ENCODE peak calls at places on chromosomes 16 and 17, in seven cellular contexts. One of them, this sample, is unnamed.

GRCh38 chr16:70160821-70161220 is 12.8 kb upstream of the CLEC18C start:
- DNase-seq in neural progenitor cell: no peak
- DNase-seq in CD8-positive, alpha-beta T cell: peak
- DNase-seq in aorta: peak
- DNase-seq in upper lobe of right lung: no peak
- DNase-seq in SJCRH30: no peak
- DNase-seq in transverse colon: no peak
- DNase-seq in this sample: peak

GRCh38 chr17:6374271-6374691 is 60.6 kb downstream of the AIPL1 start:
- DNase-seq in transverse colon: no peak
- DNase-seq in SJCRH30: no peak
- DNase-seq in aorta: no peak
- DNase-seq in upper lobe of right lung: no peak
- DNase-seq in neural progenitor cell: peak
- DNase-seq in CD8-positive, alpha-beta T cell: no peak
- DNase-seq in this sample: no peak

GRCh38 chr16:88772871-88773811 is 11.9 kb downstream of the PIEZO1 start:
- DNase-seq in CD8-positive, alpha-beta T cell: no peak
- DNase-seq in SJCRH30: peak
- DNase-seq in aorta: peak
- DNase-seq in upper lobe of right lung: no peak
- DNase-seq in transverse colon: peak
- DNase-seq in neural progenitor cell: peak
- DNase-seq in this sample: peak

GRCh38 chr16:54806378-54806777 is 124.3 kb upstream of the IRX5 start:
- DNase-seq in CD8-positive, alpha-beta T cell: no peak
- DNase-seq in neural progenitor cell: no peak
- DNase-seq in transverse colon: no peak
- DNase-seq in aorta: no peak
- DNase-seq in upper lobe of right lung: no peak
- DNase-seq in SJCRH30: no peak
- DNase-seq in this sample: no peak

GRCh38 chr17:27038676-27039075 is 255.2 kb upstream of the WSB1 start:
- DNase-seq in CD8-positive, alpha-beta T cell: no peak
- DNase-seq in transverse colon: no peak
- DNase-seq in aorta: no peak
- DNase-seq in neural progenitor cell: no peak
- DNase-seq in SJCRH30: peak
- DNase-seq in upper lobe of right lung: no peak
- DNase-seq in this sample: peak

GRCh38 chr16:48047755-48048154 is 108.0 kb downstream of the ABCC12 start:
- DNase-seq in transverse colon: no peak
- DNase-seq in CD8-positive, alpha-beta T cell: no peak
- DNase-seq in upper lobe of right lung: no peak
- DNase-seq in SJCRH30: no peak
- DNase-seq in neural progenitor cell: peak
- DNase-seq in aorta: no peak
- DNase-seq in this sample: no peak

GRCh38 chr17:40362696-40363479 is 1.6 kb downstream of the GJD3 start:
- DNase-seq in transverse colon: peak
- DNase-seq in aorta: peak
- DNase-seq in CD8-positive, alpha-beta T cell: peak
- DNase-seq in upper lobe of right lung: peak
- DNase-seq in SJCRH30: peak
- DNase-seq in neural progenitor cell: peak
- DNase-seq in this sample: peak

GRCh38 chr16:871562-872330 is 71.2 kb upstream of the GNG13 start:
- DNase-seq in neural progenitor cell: no peak
- DNase-seq in aorta: peak
- DNase-seq in upper lobe of right lung: no peak
- DNase-seq in transverse colon: no peak
- DNase-seq in CD8-positive, alpha-beta T cell: no peak
- DNase-seq in SJCRH30: no peak
- DNase-seq in this sample: no peak

GRCh38 chr16:71552698-71553503 is 24.0 kb downstream of the TAT start:
- DNase-seq in transverse colon: no peak
- DNase-seq in upper lobe of right lung: no peak
- DNase-seq in CD8-positive, alpha-beta T cell: no peak
- DNase-seq in SJCRH30: no peak
- DNase-seq in aorta: no peak
- DNase-seq in neural progenitor cell: peak
- DNase-seq in this sample: no peak

GRCh38 chr17:78343099-78343432 is 16.8 kb downstream of the SOCS3 start:
- DNase-seq in SJCRH30: peak
- DNase-seq in aorta: peak
- DNase-seq in neural progenitor cell: no peak
- DNase-seq in CD8-positive, alpha-beta T cell: no peak
- DNase-seq in transverse colon: peak
- DNase-seq in upper lobe of right lung: peak
- DNase-seq in this sample: peak

GRCh38 chr16:10982430-10983174 is 38.2 kb downstream of the CLEC16A start:
- DNase-seq in aorta: no peak
- DNase-seq in CD8-positive, alpha-beta T cell: no peak
- DNase-seq in upper lobe of right lung: no peak
- DNase-seq in SJCRH30: no peak
- DNase-seq in transverse colon: no peak
- DNase-seq in neural progenitor cell: no peak
- DNase-seq in this sample: peak

GRCh38 chr16:82037251-82037650 is 2.2 kb downstream of the HSD17B2 start:
- DNase-seq in neural progenitor cell: no peak
- DNase-seq in SJCRH30: no peak
- DNase-seq in transverse colon: no peak
- DNase-seq in CD8-positive, alpha-beta T cell: no peak
- DNase-seq in aorta: no peak
- DNase-seq in upper lobe of right lung: no peak
- DNase-seq in this sample: no peak

GRCh38 chr17:75571197-75571884 is 16.3 kb upstream of the MYO15B start:
- DNase-seq in neural progenitor cell: no peak
- DNase-seq in upper lobe of right lung: peak
- DNase-seq in aorta: peak
- DNase-seq in transverse colon: peak
- DNase-seq in CD8-positive, alpha-beta T cell: no peak
- DNase-seq in SJCRH30: peak
- DNase-seq in this sample: peak

GRCh38 chr16:66881014-66881417 is 701 bp downstream of the PDP2 start:
- DNase-seq in CD8-positive, alpha-beta T cell: no peak
- DNase-seq in transverse colon: no peak
- DNase-seq in aorta: no peak
- DNase-seq in upper lobe of right lung: no peak
- DNase-seq in neural progenitor cell: peak
- DNase-seq in SJCRH30: no peak
- DNase-seq in this sample: peak

GRCh38 chr16:57694556-57695377 is at the start of gene DRC7:
- DNase-seq in CD8-positive, alpha-beta T cell: no peak
- DNase-seq in neural progenitor cell: peak
- DNase-seq in aorta: peak
- DNase-seq in upper lobe of right lung: no peak
- DNase-seq in transverse colon: peak
- DNase-seq in SJCRH30: peak
- DNase-seq in this sample: peak

GRCh38 chr17:72587156-72587555 is 466.3 kb downstream of the SOX9 start:
- DNase-seq in transverse colon: no peak
- DNase-seq in aorta: no peak
- DNase-seq in neural progenitor cell: no peak
- DNase-seq in upper lobe of right lung: no peak
- DNase-seq in SJCRH30: no peak
- DNase-seq in CD8-positive, alpha-beta T cell: no peak
- DNase-seq in this sample: no peak

GRCh38 chr17:3040882-3041281 is 22.5 kb downstream of the OR1D5 start:
- DNase-seq in SJCRH30: no peak
- DNase-seq in transverse colon: no peak
- DNase-seq in neural progenitor cell: no peak
- DNase-seq in aorta: no peak
- DNase-seq in CD8-positive, alpha-beta T cell: no peak
- DNase-seq in upper lobe of right lung: peak
- DNase-seq in this sample: no peak

GRCh38 chr16:88533381-88533831 is 36.8 kb upstream of the ZC3H18 start:
- DNase-seq in upper lobe of right lung: no peak
- DNase-seq in transverse colon: no peak
- DNase-seq in SJCRH30: no peak
- DNase-seq in neural progenitor cell: no peak
- DNase-seq in aorta: no peak
- DNase-seq in CD8-positive, alpha-beta T cell: no peak
- DNase-seq in this sample: no peak

GRCh38 chr17:65729207-65729606 is 167.8 kb upstream of the AXIN2 start:
- DNase-seq in CD8-positive, alpha-beta T cell: no peak
- DNase-seq in upper lobe of right lung: no peak
- DNase-seq in aorta: no peak
- DNase-seq in SJCRH30: no peak
- DNase-seq in neural progenitor cell: no peak
- DNase-seq in transverse colon: no peak
- DNase-seq in this sample: no peak

GRCh38 chr16:648071-648785 is 937 bp upstream of the WDR90 start:
- DNase-seq in aorta: no peak
- DNase-seq in neural progenitor cell: peak
- DNase-seq in SJCRH30: no peak
- DNase-seq in CD8-positive, alpha-beta T cell: no peak
- DNase-seq in transverse colon: peak
- DNase-seq in upper lobe of right lung: peak
- DNase-seq in this sample: peak

DNA sequence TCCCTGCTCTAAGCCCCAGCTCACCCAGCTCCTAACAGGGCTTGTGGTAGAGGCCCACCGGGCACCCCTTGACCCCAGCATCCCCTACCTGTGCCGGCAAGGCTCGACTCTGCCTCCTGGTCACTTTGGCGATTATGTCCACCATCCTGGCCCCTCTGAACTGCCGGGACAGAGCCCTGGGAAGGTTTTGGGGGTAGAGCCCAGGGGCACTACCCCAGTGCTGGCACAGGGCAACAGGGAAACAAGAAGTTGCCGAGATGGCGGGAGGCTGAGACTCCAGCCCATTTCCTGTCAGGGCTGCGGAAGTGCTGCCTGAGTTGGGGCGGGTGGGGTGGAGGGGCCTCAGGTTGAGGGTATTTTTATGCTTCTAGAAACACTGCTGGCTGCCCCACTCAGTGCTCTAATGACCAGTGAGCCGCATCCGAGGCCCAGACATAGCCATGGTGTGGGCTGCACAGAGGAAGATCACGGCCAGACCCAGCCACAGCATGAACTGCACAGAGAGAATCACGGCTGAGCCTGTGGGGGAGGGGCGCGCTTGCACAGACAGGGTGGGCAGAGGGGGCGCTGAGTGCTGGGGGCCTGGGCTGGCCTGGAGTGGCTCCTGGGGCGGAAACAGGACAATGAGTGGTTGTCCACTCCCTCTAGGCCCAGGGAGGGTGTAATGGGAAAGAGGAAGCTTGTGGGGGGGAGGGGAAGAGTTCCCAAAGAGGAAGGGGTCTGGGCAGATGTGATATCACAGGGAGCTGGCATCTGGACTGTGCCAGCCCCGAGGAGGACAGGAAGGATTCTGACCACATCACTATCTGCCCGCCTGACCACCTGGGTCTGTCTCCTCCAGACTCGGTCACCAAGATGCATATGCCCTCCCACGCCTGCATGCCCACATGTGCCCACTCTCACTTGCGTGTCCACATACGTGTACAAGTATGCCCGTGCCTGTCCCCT is 22.3 kb downstream of the ARHGAP27 start:
- DNase-seq in neural progenitor cell: no peak
- DNase-seq in upper lobe of right lung: no peak
- DNase-seq in CD8-positive, alpha-beta T cell: peak
- DNase-seq in transverse colon: peak
- DNase-seq in SJCRH30: no peak
- DNase-seq in aorta: peak
- DNase-seq in this sample: no peak
- H3K27ac ChIP-seq in neural progenitor cell: no peak
- H3K27ac ChIP-seq in upper lobe of right lung: peak
- H3K27ac ChIP-seq in CD8-positive, alpha-beta T cell: peak
- H3K27ac ChIP-seq in transverse colon: peak
- H3K27ac ChIP-seq in SJCRH30: no peak
- H3K27ac ChIP-seq in aorta: no peak
- H3K27ac ChIP-seq in this sample: no peak

GRCh38 chr17:62755139-62755851 is 52.8 kb downstream of the MARCHF10 start:
- DNase-seq in neural progenitor cell: no peak
- DNase-seq in CD8-positive, alpha-beta T cell: no peak
- DNase-seq in aorta: no peak
- DNase-seq in SJCRH30: no peak
- DNase-seq in upper lobe of right lung: no peak
- DNase-seq in transverse colon: no peak
- DNase-seq in this sample: no peak
- H3K27ac ChIP-seq in neural progenitor cell: no peak
- H3K27ac ChIP-seq in CD8-positive, alpha-beta T cell: no peak
- H3K27ac ChIP-seq in aorta: no peak
- H3K27ac ChIP-seq in SJCRH30: no peak
- H3K27ac ChIP-seq in upper lobe of right lung: no peak
- H3K27ac ChIP-seq in transverse colon: no peak
- H3K27ac ChIP-seq in this sample: no peak

GRCh38 chr17:44782349-44782850 is 23.6 kb downstream of the ADAM11 start:
- DNase-seq in SJCRH30: no peak
- DNase-seq in aorta: peak
- DNase-seq in CD8-positive, alpha-beta T cell: no peak
- DNase-seq in upper lobe of right lung: peak
- DNase-seq in neural progenitor cell: no peak
- DNase-seq in transverse colon: no peak
- DNase-seq in this sample: no peak
- H3K27ac ChIP-seq in SJCRH30: no peak
- H3K27ac ChIP-seq in aorta: peak
- H3K27ac ChIP-seq in CD8-positive, alpha-beta T cell: no peak
- H3K27ac ChIP-seq in upper lobe of right lung: peak
- H3K27ac ChIP-seq in neural progenitor cell: peak
- H3K27ac ChIP-seq in transverse colon: peak
- H3K27ac ChIP-seq in this sample: peak

GRCh38 chr16:14572535-14572934 is 57.5 kb downstream of the PARN start:
- DNase-seq in SJCRH30: no peak
- DNase-seq in neural progenitor cell: no peak
- DNase-seq in upper lobe of right lung: no peak
- DNase-seq in CD8-positive, alpha-beta T cell: no peak
- DNase-seq in aorta: no peak
- DNase-seq in transverse colon: no peak
- DNase-seq in this sample: no peak
- H3K27ac ChIP-seq in SJCRH30: no peak
- H3K27ac ChIP-seq in neural progenitor cell: no peak
- H3K27ac ChIP-seq in upper lobe of right lung: no peak
- H3K27ac ChIP-seq in CD8-positive, alpha-beta T cell: no peak
- H3K27ac ChIP-seq in aorta: no peak
- H3K27ac ChIP-seq in transverse colon: no peak
- H3K27ac ChIP-seq in this sample: no peak

DNA sequence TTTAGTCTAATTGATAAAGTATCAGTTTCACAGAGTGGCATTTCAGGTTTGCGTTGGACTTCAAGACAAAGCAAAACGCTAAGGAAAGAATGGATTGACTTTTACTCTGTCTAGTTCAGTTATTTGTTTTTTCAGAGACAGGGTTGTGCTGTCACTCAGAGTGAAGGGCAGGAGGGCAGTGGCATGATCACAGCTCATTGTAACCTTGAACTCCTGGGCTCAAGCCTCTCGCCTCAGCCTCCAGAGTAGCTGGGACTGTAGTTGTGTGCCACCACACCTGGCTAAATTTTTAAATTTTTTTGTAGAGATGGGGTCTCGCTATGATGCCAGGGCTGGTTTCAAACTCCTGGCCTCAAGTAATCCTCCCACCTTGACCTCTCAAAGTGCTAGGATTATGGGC is 86.4 kb downstream of the CACNG1 start:
- DNase-seq in CD8-positive, alpha-beta T cell: no peak
- DNase-seq in SJCRH30: no peak
- DNase-seq in upper lobe of right lung: no peak
- DNase-seq in aorta: no peak
- DNase-seq in transverse colon: no peak
- DNase-seq in neural progenitor cell: no peak
- DNase-seq in this sample: no peak
- H3K27ac ChIP-seq in CD8-positive, alpha-beta T cell: no peak
- H3K27ac ChIP-seq in SJCRH30: no peak
- H3K27ac ChIP-seq in upper lobe of right lung: no peak
- H3K27ac ChIP-seq in aorta: no peak
- H3K27ac ChIP-seq in transverse colon: no peak
- H3K27ac ChIP-seq in neural progenitor cell: no peak
- H3K27ac ChIP-seq in this sample: no peak

GRCh38 chr16:49836668-49837067 is 19.2 kb downstream of the ZNF423 start:
- DNase-seq in neural progenitor cell: no peak
- DNase-seq in SJCRH30: no peak
- DNase-seq in upper lobe of right lung: no peak
- DNase-seq in CD8-positive, alpha-beta T cell: no peak
- DNase-seq in transverse colon: no peak
- DNase-seq in aorta: no peak
- DNase-seq in this sample: no peak
- H3K27ac ChIP-seq in neural progenitor cell: no peak
- H3K27ac ChIP-seq in SJCRH30: no peak
- H3K27ac ChIP-seq in upper lobe of right lung: peak
- H3K27ac ChIP-seq in CD8-positive, alpha-beta T cell: no peak
- H3K27ac ChIP-seq in transverse colon: peak
- H3K27ac ChIP-seq in aorta: no peak
- H3K27ac ChIP-seq in this sample: peak